ENCODE peak calls at places on chromosomes 1 and 21, in seven cellular contexts. A, V, M, H, J, E and Z are unnamed samples.

GRCh38 chr21:44973598-44973997 is 33.8 kb downstream of the SLX9 start:
- DNase-seq in A (no peak), V (no peak), M (no peak), H (no peak), J (no peak), E (no peak), Z (no peak)

GRCh38 chr21:45539796-45540600 is 2.2 kb downstream of the SLC19A1 start:
- DNase-seq in A (no peak), V (no peak), M (no peak), H (no peak), J (no peak), E (peak), Z (no peak)

GRCh38 chr1:56404066-56404465 is 175.3 kb downstream of the PLPP3 start:
- DNase-seq in A (no peak), V (no peak), M (no peak), H (no peak), J (no peak), E (no peak), Z (no peak)

GRCh38 chr1:24109686-24110475 is 2.1 kb downstream of the MYOM3 start:
- DNase-seq in A (no peak), V (no peak), M (peak), H (no peak), J (no peak), E (no peak), Z (no peak)

GRCh38 chr1:21124846-21125245 is 51.9 kb downstream of the EIF4G3 start:
- DNase-seq in A (no peak), V (no peak), M (no peak), H (peak), J (peak), E (no peak), Z (no peak)

GRCh38 chr1:41384579-41384978 is 23.3 kb downstream of the FOXO6 start:
- DNase-seq in A (no peak), V (no peak), M (no peak), H (no peak), J (no peak), E (no peak), Z (no peak)

GRCh38 chr1:223129229-223129851 is 13.7 kb downstream of the TLR5 start:
- DNase-seq in A (peak), V (no peak), M (peak), H (peak), J (peak), E (peak), Z (peak)

GRCh38 chr1:33931115-33931475 is 67.2 kb downstream of the HMGB4 start:
- DNase-seq in A (no peak), V (no peak), M (no peak), H (no peak), J (no peak), E (no peak), Z (no peak)

GRCh38 chr1:233294991-233295774 is at the start of gene PCNX2:
- DNase-seq in A (peak), V (peak), M (peak), H (peak), J (peak), E (no peak), Z (peak)

GRCh38 chr1:32627596-32628162 is 22.7 kb downstream of the ZBTB8OS start:
- DNase-seq in A (no peak), V (no peak), M (peak), H (no peak), J (no peak), E (no peak), Z (peak)

GRCh38 chr1:209412036-209412435 is 171.5 kb upstream of the CAMK1G start:
- DNase-seq in A (no peak), V (no peak), M (no peak), H (peak), J (peak), E (no peak), Z (no peak)

GRCh38 chr1:85283475-85284199 is 7.2 kb upstream of the BCL10 start:
- DNase-seq in A (no peak), V (no peak), M (no peak), H (no peak), J (no peak), E (no peak), Z (no peak)

GRCh38 chr1:168148916-168149315 is 12.2 kb upstream of the GPR161 start:
- DNase-seq in A (no peak), V (no peak), M (no peak), H (no peak), J (no peak), E (no peak), Z (peak)

GRCh38 chr1:176656257-176656995 is 193.5 kb downstream of the PAPPA2 start:
- DNase-seq in A (no peak), V (peak), M (no peak), H (peak), J (peak), E (no peak), Z (no peak)

GRCh38 chr1:235060607-235061470 is 67.8 kb downstream of the TOMM20 start:
- DNase-seq in A (peak), V (no peak), M (no peak), H (no peak), J (no peak), E (no peak), Z (no peak)

GRCh38 chr1:13536612-13537011 is 22.8 kb upstream of the LRRC38 start:
- DNase-seq in A (no peak), V (no peak), M (no peak), H (no peak), J (no peak), E (no peak), Z (no peak)

GRCh38 chr1:174742805-174743653 is 256.7 kb upstream of the CACYBP start:
- DNase-seq in A (no peak), V (no peak), M (no peak), H (no peak), J (peak), E (no peak), Z (no peak)

GRCh38 chr1:198970919-198971318 is 332.1 kb downstream of the PTPRC start:
- DNase-seq in A (peak), V (no peak), M (no peak), H (peak), J (peak), E (no peak), Z (no peak)

GRCh38 chr1:229653420-229653819 is 27.4 kb downstream of the URB2 start:
- DNase-seq in A (no peak), V (no peak), M (no peak), H (no peak), J (no peak), E (no peak), Z (no peak)

GRCh38 chr1:23825762-23826522 is 713 bp upstream of the HMGCL start:
- DNase-seq in A (no peak), V (no peak), M (no peak), H (no peak), J (no peak), E (no peak), Z (peak)

GRCh38 chr1:246199086-246199485 is 308.0 kb downstream of the SMYD3 start:
- DNase-seq in A (no peak), V (no peak), M (no peak), H (no peak), J (no peak), E (no peak), Z (no peak)

GRCh38 chr1:115668579-115668978 is 26.8 kb downstream of the VANGL1 start:
- DNase-seq in A (no peak), V (no peak), M (no peak), H (peak), J (peak), E (no peak), Z (no peak)

GRCh38 chr21:31018232-31018631 is 20.0 kb downstream of the KRTAP19-8 start:
- DNase-seq in A (no peak), V (no peak), M (no peak), H (no peak), J (no peak), E (no peak), Z (no peak)

GRCh38 chr1:31976401-31976800 is 37.3 kb upstream of the KHDRBS1 start:
- DNase-seq in A (no peak), V (no peak), M (no peak), H (no peak), J (peak), E (no peak), Z (no peak)

GRCh38 chr1:217333939-217334338 is 297.0 kb downstream of the GPATCH2 start:
- DNase-seq in A (peak), V (no peak), M (no peak), H (peak), J (peak), E (no peak), Z (peak)

GRCh38 chr1:113275691-113276090 is 114.6 kb upstream of the MAGI3 start:
- DNase-seq in A (peak), V (no peak), M (no peak), H (no peak), J (no peak), E (no peak), Z (no peak)

GRCh38 chr1:43288058-43288784 is 2.8 kb upstream of the C1orf210 start:
- DNase-seq in A (no peak), V (no peak), M (no peak), H (no peak), J (no peak), E (no peak), Z (no peak)

GRCh38 chr1:23979387-23980005 is 631 bp downstream of the SRSF10 start:
- DNase-seq in A (no peak), V (no peak), M (no peak), H (no peak), J (no peak), E (no peak), Z (no peak)

GRCh38 chr1:5311634-5312298 is 657.4 kb downstream of the AJAP1 start:
- DNase-seq in A (no peak), V (no peak), M (no peak), H (no peak), J (no peak), E (no peak), Z (no peak)

GRCh38 chr1:154407866-154408777 is 3.0 kb downstream of the IL6R start:
- DNase-seq in A (no peak), V (no peak), M (no peak), H (no peak), J (peak), E (no peak), Z (no peak)

GRCh38 chr1:75203415-75204277 is 69.5 kb downstream of the LHX8 start:
- DNase-seq in A (peak), V (peak), M (peak), H (peak), J (peak), E (no peak), Z (peak)

GRCh38 chr1:161044535-161044907 is 1.3 kb downstream of the USF1 start:
- DNase-seq in A (no peak), V (no peak), M (no peak), H (peak), J (peak), E (no peak), Z (no peak)

GRCh38 chr21:33296156-33296555 is 28.6 kb upstream of the IFNAR1 start:
- DNase-seq in A (no peak), V (no peak), M (no peak), H (no peak), J (no peak), E (no peak), Z (no peak)

GRCh38 chr1:161440312-161440894 is 64.9 kb upstream of the FCGR2A start:
- DNase-seq in A (peak), V (no peak), M (peak), H (peak), J (peak), E (no peak), Z (peak)

GRCh38 chr1:159924025-159924790 is 1.1 kb downstream of the TAGLN2 start:
- DNase-seq in A (peak), V (peak), M (peak), H (peak), J (peak), E (peak), Z (peak)

DNA sequence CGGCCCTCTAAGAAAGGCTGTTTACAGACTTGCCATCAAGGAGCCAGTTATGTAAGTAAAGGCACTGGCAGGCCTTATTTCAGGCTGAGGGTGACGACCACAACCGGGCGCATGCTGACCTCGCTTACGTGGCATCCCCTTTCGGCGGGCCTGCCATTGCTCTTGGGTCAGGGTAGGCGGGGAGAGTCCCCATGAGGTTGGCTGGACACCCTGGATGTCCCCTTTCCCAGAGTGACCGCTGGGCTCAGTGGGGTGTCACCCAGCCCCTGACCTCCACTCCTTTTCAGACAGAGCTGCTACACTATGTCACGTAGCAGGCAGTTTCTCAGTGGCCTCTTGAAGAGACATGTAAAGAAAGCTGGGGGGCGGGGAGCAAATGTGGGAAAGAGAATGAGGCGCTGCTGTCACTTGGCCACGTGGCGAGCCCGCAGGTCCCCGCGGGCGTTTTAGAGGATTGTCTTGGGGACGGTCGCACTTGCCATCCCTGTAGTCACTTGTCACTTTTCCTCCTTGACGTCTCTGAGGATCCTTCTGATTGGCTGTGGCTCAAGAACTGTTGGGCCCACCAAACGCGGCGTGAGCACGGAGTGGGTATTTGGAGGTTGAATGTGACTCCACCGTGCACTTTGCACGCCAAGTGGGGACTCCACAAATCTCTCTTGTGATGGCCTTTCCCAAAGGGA is 42.2 kb downstream of the SLC37A1 start:
- DNase-seq in A (no peak), V (no peak), M (no peak), H (no peak), J (no peak), E (no peak), Z (no peak)
- TF ChIP-seq CTCF in A (no peak), V (no peak), M (no peak), H (no peak), J (no peak), E (no peak), Z (no peak)

DNA sequence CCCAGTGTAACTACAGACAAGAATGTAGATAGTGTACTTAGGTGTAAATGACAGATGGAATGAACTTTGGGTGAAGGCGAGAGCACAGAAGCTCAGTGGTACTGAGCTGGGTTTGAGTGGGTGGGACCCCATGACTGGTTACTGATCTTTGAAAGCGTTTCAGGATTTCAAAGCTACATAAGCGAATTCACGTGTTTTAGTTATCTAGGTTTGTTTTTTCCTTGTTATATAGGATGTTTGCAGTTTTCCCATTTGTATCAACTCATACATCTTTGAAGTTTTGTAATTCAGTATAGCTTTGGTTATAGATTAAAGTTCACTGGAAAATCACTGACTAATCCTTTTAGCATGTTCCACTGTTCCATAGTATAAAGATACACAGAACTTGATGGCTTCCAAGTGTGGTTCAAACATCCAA is 182.5 kb downstream of the NFIA start:
- DNase-seq in A (no peak), V (no peak), M (no peak), H (no peak), J (no peak), E (no peak), Z (no peak)
- TF ChIP-seq CTCF in A (no peak), V (no peak), M (no peak), H (no peak), J (no peak), E (no peak), Z (no peak)

DNA sequence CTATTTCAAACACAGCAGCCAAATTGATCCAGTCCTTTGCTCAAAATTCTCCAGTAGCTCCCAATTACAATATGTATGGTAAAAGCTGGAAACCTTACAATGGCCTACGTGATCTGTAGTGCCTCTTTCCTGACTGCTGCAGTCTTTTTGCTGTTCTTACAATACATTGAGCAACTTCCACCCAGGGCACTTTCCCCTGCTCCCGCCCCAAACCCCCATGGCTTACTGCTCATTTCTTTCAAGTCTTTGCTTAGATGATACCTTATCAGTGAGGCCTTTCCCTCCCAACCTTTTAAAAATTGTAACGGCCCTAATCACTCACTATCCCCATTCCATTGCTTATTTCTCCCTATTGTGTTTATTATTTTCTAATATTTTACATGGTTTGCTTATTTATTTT is 43.9 kb upstream of the APOBEC4 start:
- DNase-seq in A (peak), V (no peak), M (no peak), H (no peak), J (no peak), E (no peak), Z (no peak)
- TF ChIP-seq CTCF in A (no peak), V (no peak), M (no peak), H (no peak), J (no peak), E (no peak), Z (no peak)

GRCh38 chr1:200837931-200838571 is 34.7 kb upstream of the GPR25 start:
- DNase-seq in A (no peak), V (no peak), M (no peak), H (peak), J (peak), E (no peak), Z (peak)
- TF ChIP-seq CTCF in A (peak), V (peak), M (peak), H (peak), J (peak), E (peak), Z (no peak)

DNA sequence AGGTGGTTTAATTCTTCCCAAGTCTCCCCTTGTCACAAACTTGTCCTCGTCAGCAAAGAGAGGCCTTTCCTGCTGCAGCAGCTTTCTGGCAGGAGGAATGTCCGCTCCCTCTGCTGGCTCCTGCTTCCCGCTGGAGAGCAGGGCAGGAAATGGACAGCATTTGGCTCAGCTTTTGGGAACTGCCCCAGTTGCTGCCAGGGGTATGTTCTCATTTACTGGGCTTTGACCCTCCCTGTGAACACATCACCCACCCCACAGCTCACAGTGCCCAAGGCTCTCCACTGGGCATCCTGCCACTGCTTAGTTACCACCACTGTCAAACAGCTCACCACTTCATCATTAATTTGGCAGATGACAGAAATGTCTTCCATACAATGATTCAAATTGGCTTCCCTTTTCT is 75.4 kb downstream of the MRPL37 start:
- DNase-seq in A (no peak), V (no peak), M (no peak), H (peak), J (peak), E (no peak), Z (no peak)
- TF ChIP-seq CTCF in A (no peak), V (no peak), M (no peak), H (peak), J (peak), E (peak), Z (no peak)

GRCh38 chr1:16927256-16927655 is 5.5 kb downstream of the CROCC start:
- DNase-seq in A (no peak), V (no peak), M (no peak), H (no peak), J (no peak), E (no peak), Z (peak)

GRCh38 chr1:16924216-16924918 is 2.6 kb downstream of the CROCC start:
- DNase-seq in A (no peak), V (no peak), M (no peak), H (no peak), J (no peak), E (no peak), Z (no peak)

GRCh38 chr1:16924919-16925477 is 3.3 kb downstream of the CROCC start:
- DNase-seq in A (peak), V (no peak), M (no peak), H (no peak), J (no peak), E (no peak), Z (no peak)

GRCh38 chr1:16926491-16927195 is 4.9 kb downstream of the CROCC start:
- DNase-seq in A (no peak), V (no peak), M (no peak), H (no peak), J (no peak), E (no peak), Z (no peak)

DNA sequence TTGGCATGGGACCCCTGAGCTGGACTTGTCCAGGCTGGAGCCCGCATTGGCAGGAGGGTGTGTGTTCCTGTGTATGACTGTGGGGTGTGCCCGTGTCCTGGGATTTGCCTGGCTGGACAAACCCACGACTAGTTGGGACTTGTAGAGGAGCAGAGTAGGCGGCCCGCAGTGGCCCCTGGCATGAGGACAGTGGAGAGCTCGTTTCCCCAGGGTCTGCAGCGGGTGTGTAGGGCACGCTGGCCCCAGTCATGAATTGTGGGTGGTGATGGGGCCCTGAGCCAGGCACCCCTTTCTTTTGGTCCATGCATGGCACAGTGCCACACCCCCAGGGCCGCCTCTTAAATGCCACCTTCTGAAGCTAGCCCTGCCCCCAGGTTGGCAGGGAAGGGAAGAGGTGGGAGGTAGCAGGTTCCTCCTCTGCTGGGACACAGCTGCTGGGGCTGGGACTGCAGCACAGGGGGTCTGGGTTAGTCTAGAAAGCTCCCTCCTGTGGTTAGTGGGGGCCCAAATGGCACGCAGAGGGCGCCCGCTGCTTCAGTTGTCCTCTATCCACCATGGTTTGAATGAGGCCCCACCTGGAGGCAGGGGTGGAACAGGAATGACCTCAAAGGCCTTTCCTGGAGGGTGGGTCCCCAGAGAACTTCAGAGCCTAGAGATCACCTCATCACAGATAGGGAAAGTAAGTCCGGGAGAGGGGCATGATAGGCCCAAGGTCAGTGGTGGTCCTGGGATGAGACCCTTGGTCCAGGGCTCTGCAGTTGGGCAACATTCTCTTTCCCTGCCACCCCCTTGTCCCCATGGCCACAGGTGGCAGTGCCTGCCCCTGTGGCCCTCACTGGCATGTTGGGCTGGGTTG is 4.1 kb downstream of the CROCC start:
- DNase-seq in A (no peak), V (no peak), M (no peak), H (no peak), J (no peak), E (no peak), Z (no peak)
- TF ChIP-seq CTCF in A (no peak), V (no peak), M (no peak), H (no peak), J (no peak), E (no peak), Z (no peak)